ENCODE peak calls at places on chromosomes 11 and 22, in six cellular contexts. P, H, A, R, X and W are unnamed samples.
A peak's percentile ranks its signal among the peaks of the same experiment; 100 is the strongest.

GRCh38 chr11:3106736-3107524 is 49.7 kb upstream of the CARS1 start:
- DNase-seq in P (no peak), H (no peak), R (peak; percentile 23), X (no peak), A (no peak), W (no peak)

GRCh38 chr11:35526370-35526792 is 965 bp upstream of the PAMR1 start:
- DNase-seq in H (no peak), P (no peak), X (peak; percentile 39), R (no peak), A (peak; percentile 27), W (no peak)

GRCh38 chr11:83192846-83193245 is 666 bp upstream of the ANKRD42 start:
- DNase-seq in A (no peak), H (no peak), R (no peak), P (peak; percentile 48), X (no peak), W (no peak)

GRCh38 chr22:42432818-42433217 is 615 bp upstream of the NFAM1 start:
- DNase-seq in R (no peak), X (peak; percentile 55), A (no peak), P (no peak), H (no peak), W (no peak)

GRCh38 chr22:20671409-20672081 is 102.4 kb upstream of the SERPIND1 start:
- DNase-seq in R (no peak), A (no peak), H (no peak), P (no peak), X (no peak), W (no peak)

GRCh38 chr11:134951305-134951700 is 539.3 kb upstream of the B3GAT1 start:
- DNase-seq in P (peak; percentile 87), A (no peak), H (peak; percentile 30), R (no peak), X (no peak), W (no peak)

GRCh38 chr11:93510196-93510898 is 32.8 kb downstream of the SMCO4 start:
- DNase-seq in P (no peak), H (no peak), R (no peak), X (no peak), A (no peak), W (no peak)

GRCh38 chr11:63918576-63919171 is 1.7 kb upstream of the RCOR2 start:
- DNase-seq in H (no peak), R (peak; percentile 56), X (peak; percentile 84), P (peak; percentile 45), A (no peak), W (no peak)

GRCh38 chr11:123494195-123495050 is 64.4 kb downstream of the GRAMD1B start:
- DNase-seq in P (peak; percentile 75), A (no peak), R (no peak), H (no peak), X (peak; percentile 80), W (no peak)

DNA sequence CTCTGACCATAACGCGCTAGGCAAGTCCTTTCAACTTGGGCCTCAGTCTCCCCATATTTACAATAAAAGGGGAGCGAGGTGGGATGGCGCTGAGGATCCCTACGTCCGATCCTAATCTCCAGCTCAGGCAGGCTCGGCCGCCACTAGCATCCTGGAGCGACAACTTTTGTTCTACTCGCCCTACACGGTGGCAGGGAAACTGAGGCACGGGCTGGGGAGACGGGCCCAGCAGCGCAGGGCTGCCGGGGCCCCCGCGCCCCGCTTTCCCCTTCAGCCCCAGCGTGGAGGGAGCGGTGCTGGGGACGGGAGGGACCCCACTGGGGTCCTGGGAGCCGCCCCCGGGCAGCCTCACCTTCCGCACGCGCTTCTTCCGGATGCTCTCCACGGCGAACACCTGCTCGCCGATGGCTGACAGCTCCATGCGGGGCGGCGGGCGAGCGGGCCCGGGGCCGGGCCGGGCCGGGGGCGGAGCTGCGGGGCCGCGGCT is 413 bp downstream of the CBX7 start:
- DNase-seq in A (no peak), X (no peak), P (no peak), R (no peak), H (no peak), W (peak; percentile 18)
- H3K9ac ChIP-seq in A (peak overlapping the region; percentile 60), X (no peak overlapping the region), P (peak overlapping the region; percentile 76), R (no peak overlapping the region), H (peak overlapping the region; percentile 27), W (peak overlapping the region; percentile 82)

DNA sequence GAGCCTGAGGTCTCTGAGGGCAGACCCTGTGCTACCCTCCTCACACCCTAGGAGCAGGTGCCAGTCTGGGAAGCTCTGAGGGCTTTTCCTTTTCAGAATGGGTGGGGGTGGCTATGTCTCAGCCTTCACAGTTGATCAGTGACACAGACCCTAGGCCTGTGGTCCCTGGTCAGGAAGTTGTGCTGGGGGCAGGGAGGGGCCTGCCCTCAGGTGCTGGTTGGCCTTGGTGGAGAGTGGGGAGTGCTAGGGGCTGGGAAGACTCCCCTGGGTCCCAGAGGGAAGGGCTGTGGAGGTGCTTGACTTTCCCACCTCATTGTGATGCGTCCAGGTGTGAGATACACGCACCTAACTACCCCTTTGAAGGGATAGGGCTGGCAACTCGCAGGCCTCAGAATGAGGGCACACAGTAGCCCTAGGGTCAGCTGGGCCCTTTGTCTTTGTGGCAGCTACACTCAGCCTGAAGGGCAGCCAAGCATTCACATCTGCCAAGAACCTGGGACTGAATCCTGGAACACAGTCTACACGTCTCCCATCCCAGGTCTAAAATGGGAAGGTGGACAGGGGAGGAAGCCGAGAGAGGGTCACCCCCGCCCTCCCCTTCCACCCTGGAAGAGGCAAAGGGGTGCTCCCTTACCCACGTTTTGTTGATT is 31.2 kb upstream of the ATXN10 start:
- DNase-seq in H (no peak), X (no peak), A (no peak), R (no peak), P (no peak), W (no peak)
- TF ChIP-seq EZH2phosphoT487 in H (no peak), X (no peak), A (no peak), R (no peak), P (no peak), W (no peak)

GRCh38 chr11:1695548-1696108 is 1.4 kb upstream of the KRTAP5-6 start:
- DNase-seq in P (no peak), H (no peak), A (no peak), R (no peak), X (no peak), W (no peak)

GRCh38 chr11:1694846-1695547 is 2.0 kb upstream of the KRTAP5-6 start:
- DNase-seq in A (no peak), H (no peak), X (no peak), R (no peak), P (no peak), W (no peak)

GRCh38 chr11:1692708-1693326 is 4.2 kb upstream of the KRTAP5-6 start:
- DNase-seq in X (no peak), H (no peak), A (no peak), R (no peak), P (no peak), W (no peak)

GRCh38 chr11:1693327-1694063 is 3.5 kb upstream of the KRTAP5-6 start:
- DNase-seq in X (peak; percentile 85), R (peak; percentile 98), A (peak; percentile 59), H (peak; percentile 81), P (peak; percentile 76), W (peak; percentile 52)

GRCh38 chr11:1694064-1694845 is 2.7 kb upstream of the KRTAP5-6 start:
- DNase-seq in H (peak; percentile 86), P (peak; percentile 86), A (peak; percentile 57), R (peak; percentile 95), X (peak; percentile 94), W (peak; percentile 81)
- H3K9ac ChIP-seq in H (peak overlapping the region; percentile 69), P (no peak overlapping the region), A (peak overlapping the region; percentile 67), R (no peak overlapping the region), X (no peak overlapping the region), W (no peak overlapping the region)

DNA sequence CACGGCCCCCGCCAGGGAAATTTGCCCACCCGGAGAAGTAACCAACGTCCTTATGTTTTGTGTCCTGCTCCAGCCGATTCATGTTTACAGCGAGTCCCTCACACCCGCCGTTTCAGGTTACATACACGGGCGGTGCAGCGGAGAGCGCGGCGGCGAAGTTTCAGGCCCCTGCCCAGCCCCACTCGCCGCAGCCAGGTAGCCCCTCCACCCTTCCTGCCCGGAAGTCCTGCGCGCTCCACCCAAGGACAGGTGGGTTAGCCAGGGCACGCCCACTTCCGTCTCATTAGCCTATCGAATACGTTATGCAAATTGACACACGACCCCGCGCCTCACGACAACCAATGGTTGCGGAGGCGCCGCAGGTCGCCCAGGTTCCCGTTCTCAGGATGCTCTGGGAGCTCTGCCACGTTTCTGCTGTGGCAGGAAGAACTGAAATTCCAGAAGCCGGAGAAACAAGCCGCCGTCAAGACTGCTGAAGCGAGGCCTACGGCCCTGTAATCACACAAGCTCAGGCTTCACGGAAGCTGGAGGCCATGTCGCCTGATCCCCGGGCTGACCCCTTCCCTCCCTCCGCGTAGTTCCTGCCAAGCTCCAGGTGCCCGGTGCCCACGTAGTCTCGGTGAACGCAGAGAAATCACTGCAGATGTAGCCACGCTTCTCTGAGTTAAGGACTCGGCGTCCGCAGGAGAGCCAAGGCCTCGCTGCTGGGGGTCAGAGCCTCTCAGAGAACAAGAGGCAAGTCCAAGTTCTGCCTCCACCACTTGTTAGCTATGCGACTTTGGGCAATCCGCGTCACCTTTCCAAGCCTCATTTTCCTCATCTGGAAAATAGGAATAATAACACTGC is 22.4 kb upstream of the MYH9 start:
- DNase-seq in X (peak; percentile 100), R (no peak), A (peak; percentile 96), P (no peak), H (peak; percentile 97), W (no peak)
- TF ChIP-seq EZH2phosphoT487 in X (no peak), R (no peak), A (no peak), P (no peak), H (no peak), W (no peak)